ENCODE peak calls at places on chromosomes 5 and 9, in ten cellular contexts. One of them, this sample, is unnamed.

GRCh38 chr5:34586117-34586885 is 69.8 kb upstream of the RAI14 start:
- DNase-seq in frontal cortex: no peak
- DNase-seq in NCI-H1092: no peak
- DNase-seq in NCI-H1417: no peak
- DNase-seq in AG04449: peak
- DNase-seq in NCI-H82: no peak
- DNase-seq in stimulated activated CD8-positive, alpha-beta memory T cell treated with anti-CD3 and anti-CD28 coated beads, Interleukin-7, amount 100 ng/mL, for 48 hours: no peak
- DNase-seq in stimulated activated CD4-positive, alpha-beta T cell treated with anti-CD3 and anti-CD28 coated beads, Interleukin-4, amount 100 ng/mL, for 1 hour: no peak
- DNase-seq in cardiac muscle cell: peak
- DNase-seq in Jurkat, Clone E6-1: no peak
- DNase-seq in this sample: no peak

GRCh38 chr9:126587187-126588185 is 26.2 kb upstream of the LMX1B start:
- DNase-seq in frontal cortex: peak
- DNase-seq in NCI-H1092: no peak
- DNase-seq in NCI-H1417: peak
- DNase-seq in AG04449: no peak
- DNase-seq in NCI-H82: peak
- DNase-seq in stimulated activated CD8-positive, alpha-beta memory T cell treated with anti-CD3 and anti-CD28 coated beads, Interleukin-7, amount 100 ng/mL, for 48 hours: no peak
- DNase-seq in stimulated activated CD4-positive, alpha-beta T cell treated with anti-CD3 and anti-CD28 coated beads, Interleukin-4, amount 100 ng/mL, for 1 hour: no peak
- DNase-seq in cardiac muscle cell: peak
- DNase-seq in Jurkat, Clone E6-1: no peak
- DNase-seq in this sample: peak

GRCh38 chr5:74384851-74385250 is 255.7 kb downstream of the ENC1 start:
- DNase-seq in frontal cortex: no peak
- DNase-seq in NCI-H1092: no peak
- DNase-seq in NCI-H1417: peak
- DNase-seq in AG04449: no peak
- DNase-seq in NCI-H82: peak
- DNase-seq in stimulated activated CD8-positive, alpha-beta memory T cell treated with anti-CD3 and anti-CD28 coated beads, Interleukin-7, amount 100 ng/mL, for 48 hours: no peak
- DNase-seq in stimulated activated CD4-positive, alpha-beta T cell treated with anti-CD3 and anti-CD28 coated beads, Interleukin-4, amount 100 ng/mL, for 1 hour: no peak
- DNase-seq in cardiac muscle cell: no peak
- DNase-seq in Jurkat, Clone E6-1: no peak
- DNase-seq in this sample: no peak

GRCh38 chr5:33854733-33855151 is 37.0 kb downstream of the ADAMTS12 start:
- DNase-seq in frontal cortex: no peak
- DNase-seq in NCI-H1092: no peak
- DNase-seq in NCI-H1417: no peak
- DNase-seq in AG04449: peak
- DNase-seq in NCI-H82: no peak
- DNase-seq in stimulated activated CD8-positive, alpha-beta memory T cell treated with anti-CD3 and anti-CD28 coated beads, Interleukin-7, amount 100 ng/mL, for 48 hours: no peak
- DNase-seq in stimulated activated CD4-positive, alpha-beta T cell treated with anti-CD3 and anti-CD28 coated beads, Interleukin-4, amount 100 ng/mL, for 1 hour: no peak
- DNase-seq in cardiac muscle cell: peak
- DNase-seq in Jurkat, Clone E6-1: no peak
- DNase-seq in this sample: no peak

GRCh38 chr5:6475626-6476312 is 27.1 kb downstream of the UBE2QL1 start:
- DNase-seq in frontal cortex: no peak
- DNase-seq in NCI-H1092: no peak
- DNase-seq in NCI-H1417: peak
- DNase-seq in AG04449: no peak
- DNase-seq in NCI-H82: peak
- DNase-seq in stimulated activated CD8-positive, alpha-beta memory T cell treated with anti-CD3 and anti-CD28 coated beads, Interleukin-7, amount 100 ng/mL, for 48 hours: no peak
- DNase-seq in stimulated activated CD4-positive, alpha-beta T cell treated with anti-CD3 and anti-CD28 coated beads, Interleukin-4, amount 100 ng/mL, for 1 hour: no peak
- DNase-seq in cardiac muscle cell: no peak
- DNase-seq in Jurkat, Clone E6-1: no peak
- DNase-seq in this sample: no peak

GRCh38 chr5:129003232-129003631 is 37.9 kb downstream of the SLC27A6 start:
- DNase-seq in frontal cortex: no peak
- DNase-seq in NCI-H1092: no peak
- DNase-seq in NCI-H1417: no peak
- DNase-seq in AG04449: no peak
- DNase-seq in NCI-H82: peak
- DNase-seq in stimulated activated CD8-positive, alpha-beta memory T cell treated with anti-CD3 and anti-CD28 coated beads, Interleukin-7, amount 100 ng/mL, for 48 hours: no peak
- DNase-seq in stimulated activated CD4-positive, alpha-beta T cell treated with anti-CD3 and anti-CD28 coated beads, Interleukin-4, amount 100 ng/mL, for 1 hour: no peak
- DNase-seq in cardiac muscle cell: no peak
- DNase-seq in Jurkat, Clone E6-1: peak
- DNase-seq in this sample: no peak

GRCh38 chr5:102701748-102702147 is 53.4 kb upstream of the PAM start:
- DNase-seq in frontal cortex: no peak
- DNase-seq in NCI-H1092: no peak
- DNase-seq in NCI-H1417: no peak
- DNase-seq in AG04449: no peak
- DNase-seq in NCI-H82: no peak
- DNase-seq in stimulated activated CD8-positive, alpha-beta memory T cell treated with anti-CD3 and anti-CD28 coated beads, Interleukin-7, amount 100 ng/mL, for 48 hours: no peak
- DNase-seq in stimulated activated CD4-positive, alpha-beta T cell treated with anti-CD3 and anti-CD28 coated beads, Interleukin-4, amount 100 ng/mL, for 1 hour: no peak
- DNase-seq in cardiac muscle cell: no peak
- DNase-seq in Jurkat, Clone E6-1: no peak
- DNase-seq in this sample: no peak

GRCh38 chr5:38190111-38190510 is 68.2 kb upstream of the EGFLAM start:
- DNase-seq in frontal cortex: no peak
- DNase-seq in NCI-H1092: no peak
- DNase-seq in NCI-H1417: no peak
- DNase-seq in AG04449: no peak
- DNase-seq in NCI-H82: peak
- DNase-seq in stimulated activated CD8-positive, alpha-beta memory T cell treated with anti-CD3 and anti-CD28 coated beads, Interleukin-7, amount 100 ng/mL, for 48 hours: no peak
- DNase-seq in stimulated activated CD4-positive, alpha-beta T cell treated with anti-CD3 and anti-CD28 coated beads, Interleukin-4, amount 100 ng/mL, for 1 hour: no peak
- DNase-seq in cardiac muscle cell: no peak
- DNase-seq in Jurkat, Clone E6-1: no peak
- DNase-seq in this sample: no peak

GRCh38 chr5:39943811-39944210 is 519.0 kb upstream of the DAB2 start:
- DNase-seq in frontal cortex: no peak
- DNase-seq in NCI-H1092: no peak
- DNase-seq in NCI-H1417: no peak
- DNase-seq in AG04449: no peak
- DNase-seq in NCI-H82: no peak
- DNase-seq in stimulated activated CD8-positive, alpha-beta memory T cell treated with anti-CD3 and anti-CD28 coated beads, Interleukin-7, amount 100 ng/mL, for 48 hours: no peak
- DNase-seq in stimulated activated CD4-positive, alpha-beta T cell treated with anti-CD3 and anti-CD28 coated beads, Interleukin-4, amount 100 ng/mL, for 1 hour: no peak
- DNase-seq in cardiac muscle cell: peak
- DNase-seq in Jurkat, Clone E6-1: no peak
- DNase-seq in this sample: no peak

GRCh38 chr9:120443489-120443888 is 136.5 kb downstream of the CDK5RAP2 start:
- DNase-seq in frontal cortex: no peak
- DNase-seq in NCI-H1092: no peak
- DNase-seq in NCI-H1417: no peak
- DNase-seq in AG04449: peak
- DNase-seq in NCI-H82: no peak
- DNase-seq in stimulated activated CD8-positive, alpha-beta memory T cell treated with anti-CD3 and anti-CD28 coated beads, Interleukin-7, amount 100 ng/mL, for 48 hours: no peak
- DNase-seq in stimulated activated CD4-positive, alpha-beta T cell treated with anti-CD3 and anti-CD28 coated beads, Interleukin-4, amount 100 ng/mL, for 1 hour: no peak
- DNase-seq in cardiac muscle cell: peak
- DNase-seq in Jurkat, Clone E6-1: no peak
- DNase-seq in this sample: no peak

GRCh38 chr9:134634190-134634589 is 7.4 kb upstream of the COL5A1 start:
- DNase-seq in frontal cortex: no peak
- DNase-seq in NCI-H1092: no peak
- DNase-seq in NCI-H1417: no peak
- DNase-seq in AG04449: no peak
- DNase-seq in NCI-H82: no peak
- DNase-seq in stimulated activated CD8-positive, alpha-beta memory T cell treated with anti-CD3 and anti-CD28 coated beads, Interleukin-7, amount 100 ng/mL, for 48 hours: no peak
- DNase-seq in stimulated activated CD4-positive, alpha-beta T cell treated with anti-CD3 and anti-CD28 coated beads, Interleukin-4, amount 100 ng/mL, for 1 hour: no peak
- DNase-seq in cardiac muscle cell: no peak
- DNase-seq in Jurkat, Clone E6-1: no peak
- DNase-seq in this sample: peak

GRCh38 chr5:7548576-7548975 is 152.6 kb downstream of the ADCY2 start:
- DNase-seq in frontal cortex: no peak
- DNase-seq in NCI-H1092: no peak
- DNase-seq in NCI-H1417: peak
- DNase-seq in AG04449: no peak
- DNase-seq in NCI-H82: no peak
- DNase-seq in stimulated activated CD8-positive, alpha-beta memory T cell treated with anti-CD3 and anti-CD28 coated beads, Interleukin-7, amount 100 ng/mL, for 48 hours: no peak
- DNase-seq in stimulated activated CD4-positive, alpha-beta T cell treated with anti-CD3 and anti-CD28 coated beads, Interleukin-4, amount 100 ng/mL, for 1 hour: no peak
- DNase-seq in cardiac muscle cell: no peak
- DNase-seq in Jurkat, Clone E6-1: no peak
- DNase-seq in this sample: no peak

GRCh38 chr5:34450338-34450737 is 205.8 kb upstream of the RAI14 start:
- DNase-seq in frontal cortex: no peak
- DNase-seq in NCI-H1092: peak
- DNase-seq in NCI-H1417: no peak
- DNase-seq in AG04449: no peak
- DNase-seq in NCI-H82: no peak
- DNase-seq in stimulated activated CD8-positive, alpha-beta memory T cell treated with anti-CD3 and anti-CD28 coated beads, Interleukin-7, amount 100 ng/mL, for 48 hours: no peak
- DNase-seq in stimulated activated CD4-positive, alpha-beta T cell treated with anti-CD3 and anti-CD28 coated beads, Interleukin-4, amount 100 ng/mL, for 1 hour: no peak
- DNase-seq in cardiac muscle cell: no peak
- DNase-seq in Jurkat, Clone E6-1: no peak
- DNase-seq in this sample: no peak

GRCh38 chr9:83384214-83384613 is 154.0 kb downstream of the FRMD3 start:
- DNase-seq in frontal cortex: no peak
- DNase-seq in NCI-H1092: peak
- DNase-seq in NCI-H1417: peak
- DNase-seq in AG04449: no peak
- DNase-seq in NCI-H82: peak
- DNase-seq in stimulated activated CD8-positive, alpha-beta memory T cell treated with anti-CD3 and anti-CD28 coated beads, Interleukin-7, amount 100 ng/mL, for 48 hours: no peak
- DNase-seq in stimulated activated CD4-positive, alpha-beta T cell treated with anti-CD3 and anti-CD28 coated beads, Interleukin-4, amount 100 ng/mL, for 1 hour: no peak
- DNase-seq in cardiac muscle cell: no peak
- DNase-seq in Jurkat, Clone E6-1: no peak
- DNase-seq in this sample: no peak

This sample was measured in lower lobe of right lung.